ENCODE peak calls at places on chromosomes 13 and 19, in six cellular contexts. I, L, F, H, Y and J are unnamed samples.
A peak's percentile ranks its signal among the peaks of the same experiment; 100 is the strongest.

GRCh38 chr13:46845146-46845545 is 48.2 kb upstream of the ESD start:
- DNase-seq in H (no peak), I (no peak), L (no peak), Y (no peak), F (no peak), J (no peak)

GRCh38 chr13:110254151-110254679 is 52.7 kb downstream of the COL4A1 start:
- DNase-seq in I (no peak), F (peak; percentile 50), H (peak; percentile 62), L (peak; percentile 48), Y (no peak), J (no peak)

GRCh38 chr13:41648314-41648935 is 191.1 kb downstream of the RGCC start:
- DNase-seq in Y (peak; percentile 37), F (peak; percentile 13), I (no peak), H (peak; percentile 87), L (peak; percentile 89), J (no peak)

GRCh38 chr19:2375341-2376121 is 15.5 kb downstream of the TMPRSS9 start:
- DNase-seq in H (no peak), F (no peak), Y (no peak), I (no peak), L (peak; percentile 22), J (no peak)

GRCh38 chr13:84207509-84207908 is 325.2 kb upstream of the SLITRK1 start:
- DNase-seq in I (no peak), L (no peak), Y (no peak), H (no peak), F (no peak), J (no peak)

GRCh38 chr13:98014766-98015165 is 61.3 kb downstream of the IPO5 start:
- DNase-seq in H (peak; percentile 94), L (peak; percentile 89), F (peak; percentile 85), Y (no peak), I (no peak), J (no peak)

GRCh38 chr13:30908416-30908980 is 2.4 kb downstream of the MEDAG start:
- DNase-seq in I (no peak), F (peak; percentile 38), L (no peak), Y (no peak), H (peak; percentile 48), J (no peak)

GRCh38 chr19:54138777-54139256 is 1.3 kb downstream of the CNOT3 start:
- DNase-seq in H (no peak), L (no peak), Y (no peak), I (no peak), F (no peak), J (no peak)

GRCh38 chr19:55452381-55453325 is 8.8 kb downstream of the ISOC2 start:
- DNase-seq in H (peak; percentile 66), I (peak; percentile 97), F (peak; percentile 68), Y (peak; percentile 7), L (peak; percentile 65), J (peak; percentile 93)

GRCh38 chr13:34349091-34349722 is 531.3 kb downstream of the RFC3 start:
- DNase-seq in Y (no peak), H (peak; percentile 95), I (no peak), L (peak; percentile 87), F (peak; percentile 99), J (no peak)

GRCh38 chr13:78022164-78022877 is 103.7 kb upstream of the EDNRB start:
- DNase-seq in F (peak; percentile 61), L (peak; percentile 88), I (peak; percentile 27), Y (no peak), H (peak; percentile 86), J (no peak)

GRCh38 chr19:38838208-38838985 is 6.8 kb upstream of the ECH1 start:
- DNase-seq in H (no peak), L (peak; percentile 54), I (no peak), Y (no peak), F (no peak), J (no peak)

GRCh38 chr13:100235311-100235901 is 146.5 kb downstream of the PCCA start:
- DNase-seq in I (no peak), H (peak; percentile 82), L (peak; percentile 76), F (peak; percentile 57), Y (peak; percentile 46), J (no peak)

GRCh38 chr19:42206871-42207755 is 10.4 kb downstream of the DEDD2 start:
- DNase-seq in H (peak; percentile 52), Y (no peak), L (peak; percentile 83), F (peak; percentile 76), I (no peak), J (no peak)

GRCh38 chr19:46821512-46822359 is 28.9 kb downstream of the AP2S1 start:
- DNase-seq in F (no peak), Y (no peak), H (no peak), I (no peak), L (no peak), J (no peak)

GRCh38 chr19:55042344-55042678 is 4.2 kb upstream of the GP6 start:
- DNase-seq in H (no peak), F (no peak), I (no peak), Y (no peak), L (no peak), J (no peak)

GRCh38 chr19:47093254-47093653 is 20.3 kb downstream of the ZC3H4 start:
- DNase-seq in I (no peak), H (no peak), Y (no peak), F (no peak), L (no peak), J (no peak)

GRCh38 chr19:8030906-8031305 is 21.7 kb upstream of the CCL25 start:
- DNase-seq in Y (no peak), H (no peak), F (no peak), I (no peak), L (no peak), J (no peak)

GRCh38 chr19:45766919-45767346 is 2.1 kb downstream of the SIX5 start:
- DNase-seq in L (peak; percentile 45), F (peak; percentile 41), Y (no peak), H (no peak), I (no peak), J (no peak)

GRCh38 chr13:23547000-23547590 is 23.1 kb upstream of the TNFRSF19 start:
- DNase-seq in L (peak; percentile 22), F (peak; percentile 32), H (peak; percentile 29), I (no peak), Y (no peak), J (no peak)

GRCh38 chr19:51121257-51121656 is 3.4 kb upstream of the SIGLEC9 start:
- DNase-seq in Y (no peak), L (no peak), I (no peak), F (no peak), H (no peak), J (no peak)

GRCh38 chr19:38190061-38190460 is 34.0 kb downstream of the DPF1 start:
- DNase-seq in L (no peak), H (no peak), I (no peak), F (no peak), Y (no peak), J (no peak)

GRCh38 chr19:37778613-37779138 is 710 bp downstream of the ZNF573 start:
- DNase-seq in Y (no peak), I (no peak), F (peak; percentile 10), H (peak; percentile 25), L (no peak), J (no peak)

GRCh38 chr13:95184317-95184716 is 116.9 kb downstream of the ABCC4 start:
- DNase-seq in L (no peak), Y (no peak), F (no peak), H (no peak), I (no peak), J (no peak)

GRCh38 chr13:27183561-27184147 is 12.0 kb upstream of the USP12 start:
- DNase-seq in L (peak; percentile 80), I (no peak), H (peak; percentile 80), Y (no peak), F (peak; percentile 27), J (no peak)

GRCh38 chr13:95256086-95256485 is 45.2 kb downstream of the ABCC4 start:
- DNase-seq in F (peak; percentile 98), H (peak; percentile 97), L (peak; percentile 99), I (no peak), Y (no peak), J (no peak)

GRCh38 chr19:11505504-11506100 is at the start of gene ZNF653:
- DNase-seq in L (peak; percentile 97), Y (peak; percentile 91), H (peak; percentile 96), F (peak; percentile 97), I (peak; percentile 88), J (peak; percentile 78)

GRCh38 chr13:25943081-25943480 is 108.7 kb downstream of the SHISA2 start:
- DNase-seq in L (no peak), I (no peak), F (no peak), Y (no peak), H (no peak), J (no peak)